ENCODE peak calls at places on chromosomes 3 and 15, in seven cellular contexts. A is HCEC 1CT, G is fibroblast of mammary gland, T is amniotic stem cell, O is GM12865, H is upper lobe of right lung, R is NCI-H2081. S is an unnamed sample.

GRCh38 chr3:158539414-158540014 is 31.5 kb upstream of the MLF1 start:
- DNase-seq in R (peak), G (peak), O (peak), A (peak), T (peak), H (no peak), S (peak)

GRCh38 chr15:33009026-33009425 is 185.5 kb downstream of the FMN1 start:
- DNase-seq in G (no peak), O (no peak), R (no peak), H (no peak), A (no peak), T (no peak), S (no peak)

GRCh38 chr15:91824256-91824655 is 29.3 kb upstream of the SLCO3A1 start:
- DNase-seq in G (peak), T (no peak), H (no peak), A (no peak), R (no peak), O (no peak), S (no peak)

GRCh38 chr15:96947830-96948229 is 617.3 kb downstream of the NR2F2 start:
- DNase-seq in G (no peak), O (no peak), R (no peak), T (no peak), H (no peak), A (no peak), S (no peak)

GRCh38 chr3:48034000-48034516 is 17.8 kb upstream of the MAP4 start:
- DNase-seq in O (peak), R (no peak), T (no peak), G (peak), A (peak), H (no peak), S (peak)

GRCh38 chr3:169694117-169694516 is 30.6 kb upstream of the MECOM start:
- DNase-seq in R (no peak), H (no peak), O (no peak), T (no peak), G (peak), A (no peak), S (peak)

GRCh38 chr15:37045859-37046318 is 54.5 kb downstream of the MEIS2 start:
- DNase-seq in O (no peak), H (no peak), R (peak), T (no peak), A (no peak), G (no peak), S (no peak)

GRCh38 chr3:114928989-114929620 is 218.0 kb downstream of the ZBTB20 start:
- DNase-seq in O (no peak), R (no peak), A (peak), G (peak), H (no peak), T (no peak), S (peak)

GRCh38 chr3:155554777-155555445 is 190.0 kb downstream of the PLCH1 start:
- DNase-seq in O (peak), T (no peak), H (no peak), G (no peak), A (no peak), R (no peak), S (no peak)

GRCh38 chr15:82663186-82663600 is 16.0 kb upstream of the CPEB1 start:
- DNase-seq in A (peak), T (no peak), R (no peak), O (peak), H (no peak), G (peak), S (peak)

GRCh38 chr3:154120903-154121235 is 321 bp upstream of the ARHGEF26 start:
- DNase-seq in O (no peak), R (no peak), H (no peak), G (peak), A (no peak), T (no peak), S (no peak)

GRCh38 chr3:79531566-79532295 is 236.1 kb downstream of the ROBO1 start:
- DNase-seq in H (no peak), O (no peak), R (no peak), T (no peak), A (no peak), G (no peak), S (no peak)

GRCh38 chr3:106208979-106209378 is 340.2 kb upstream of the CBLB start:
- DNase-seq in H (no peak), R (no peak), O (no peak), G (peak), A (peak), T (no peak), S (peak)

GRCh38 chr15:62545392-62546227 is 380.5 kb upstream of the C2CD4B start:
- DNase-seq in O (no peak), A (peak), H (no peak), R (no peak), T (no peak), G (peak), S (peak)

S was measured in IMR-90.